ENCODE peak calls at places on chromosome 1, in six cellular contexts. One of them, this sample, is unnamed.

GRCh38 chr1:204560590-204560989 is 44.4 kb downstream of the MDM4 start:
- DNase-seq in fibroblast of lung: peak; percentile 71
- DNase-seq in neural progenitor cell: no peak
- DNase-seq in PC-3: peak; percentile 67
- DNase-seq in MM.1S: no peak
- DNase-seq in hepatocyte: peak; percentile 43
- DNase-seq in this sample: peak; percentile 25

GRCh38 chr1:94259635-94260289 is 22.4 kb upstream of the ARHGAP29 start:
- DNase-seq in fibroblast of lung: peak; percentile 73
- DNase-seq in neural progenitor cell: no peak
- DNase-seq in PC-3: peak; percentile 61
- DNase-seq in MM.1S: no peak
- DNase-seq in hepatocyte: no peak
- DNase-seq in this sample: no peak

GRCh38 chr1:11790880-11791715 is 14.7 kb downstream of the MTHFR start:
- DNase-seq in fibroblast of lung: peak; percentile 92
- DNase-seq in neural progenitor cell: peak; percentile 1
- DNase-seq in PC-3: peak; percentile 91
- DNase-seq in MM.1S: no peak
- DNase-seq in hepatocyte: peak; percentile 86
- DNase-seq in this sample: no peak

GRCh38 chr1:226082959-226083302 is 20.4 kb downstream of the H3-3A start:
- DNase-seq in fibroblast of lung: peak; percentile 48
- DNase-seq in neural progenitor cell: peak; percentile 76
- DNase-seq in PC-3: peak; percentile 58
- DNase-seq in MM.1S: peak; percentile 49
- DNase-seq in hepatocyte: peak; percentile 70
- DNase-seq in this sample: no peak

GRCh38 chr1:205963352-205963751 is 20.1 kb upstream of the SLC26A9 start:
- DNase-seq in fibroblast of lung: peak; percentile 89
- DNase-seq in neural progenitor cell: no peak
- DNase-seq in PC-3: peak; percentile 22
- DNase-seq in MM.1S: no peak
- DNase-seq in hepatocyte: no peak
- DNase-seq in this sample: no peak

GRCh38 chr1:185156321-185156853 is 366 bp downstream of the TRMT1L start:
- DNase-seq in fibroblast of lung: no peak
- DNase-seq in neural progenitor cell: no peak
- DNase-seq in PC-3: no peak
- DNase-seq in MM.1S: peak; percentile 46
- DNase-seq in hepatocyte: no peak
- DNase-seq in this sample: no peak

GRCh38 chr1:234369033-234369430 is 4.2 kb upstream of the COA6 start:
- DNase-seq in fibroblast of lung: no peak
- DNase-seq in neural progenitor cell: no peak
- DNase-seq in PC-3: no peak
- DNase-seq in MM.1S: no peak
- DNase-seq in hepatocyte: no peak
- DNase-seq in this sample: no peak

GRCh38 chr1:143611159-143611558 is 360.6 kb downstream of the FAM72C start:
- DNase-seq in fibroblast of lung: no peak
- DNase-seq in neural progenitor cell: no peak
- DNase-seq in PC-3: no peak
- DNase-seq in MM.1S: no peak
- DNase-seq in hepatocyte: no peak
- DNase-seq in this sample: no peak

GRCh38 chr1:15102646-15103045 is 50.9 kb upstream of the TMEM51 start:
- DNase-seq in fibroblast of lung: no peak
- DNase-seq in neural progenitor cell: no peak
- DNase-seq in PC-3: no peak
- DNase-seq in MM.1S: no peak
- DNase-seq in hepatocyte: no peak
- DNase-seq in this sample: no peak

GRCh38 chr1:81029266-81029665 is 771.5 kb upstream of the ADGRL2 start:
- DNase-seq in fibroblast of lung: peak; percentile 3
- DNase-seq in neural progenitor cell: no peak
- DNase-seq in PC-3: no peak
- DNase-seq in MM.1S: no peak
- DNase-seq in hepatocyte: no peak
- DNase-seq in this sample: no peak

GRCh38 chr1:48182441-48182840 is 40.1 kb upstream of the SLC5A9 start:
- DNase-seq in fibroblast of lung: no peak
- DNase-seq in neural progenitor cell: no peak
- DNase-seq in PC-3: no peak
- DNase-seq in MM.1S: no peak
- DNase-seq in hepatocyte: no peak
- DNase-seq in this sample: no peak

GRCh38 chr1:27488523-27489138 is 1.3 kb downstream of the WASF2 start:
- DNase-seq in fibroblast of lung: peak; percentile 46
- DNase-seq in neural progenitor cell: peak; percentile 30
- DNase-seq in PC-3: peak; percentile 25
- DNase-seq in MM.1S: no peak
- DNase-seq in hepatocyte: peak; percentile 38
- DNase-seq in this sample: no peak

GRCh38 chr1:2212542-2213491 is 15.3 kb upstream of the SKI start:
- DNase-seq in fibroblast of lung: peak; percentile 95
- DNase-seq in neural progenitor cell: peak; percentile 95
- DNase-seq in PC-3: peak; percentile 94
- DNase-seq in MM.1S: no peak
- DNase-seq in hepatocyte: peak; percentile 95
- DNase-seq in this sample: no peak

DNA sequence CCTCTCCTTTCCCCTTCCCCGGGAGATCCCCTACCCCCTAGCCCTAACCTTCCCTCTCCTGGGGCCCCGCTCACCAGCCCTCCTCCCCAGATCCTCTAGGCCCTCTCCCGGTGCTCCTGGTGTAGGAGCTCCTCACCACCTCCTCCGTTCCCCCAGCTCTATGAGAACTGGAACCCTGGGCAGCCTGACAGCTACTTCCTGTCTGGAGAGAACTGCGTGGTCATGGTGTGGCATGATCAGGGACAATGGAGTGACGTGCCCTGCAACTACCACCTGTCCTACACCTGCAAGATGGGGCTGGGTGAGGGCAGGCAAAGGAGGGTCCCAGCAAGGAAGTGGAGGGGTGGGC is 16.0 kb downstream of the BCAN start:
- DNase-seq in fibroblast of lung: no peak
- DNase-seq in neural progenitor cell: no peak
- DNase-seq in PC-3: no peak
- DNase-seq in MM.1S: peak; percentile 37
- DNase-seq in hepatocyte: no peak
- DNase-seq in this sample: no peak
- H3K4me1 ChIP-seq in fibroblast of lung: peaks cover 31% of the 10 kb centered on the region
- H3K4me1 ChIP-seq in neural progenitor cell: peaks cover 36% of the 10 kb centered on the region
- H3K4me1 ChIP-seq in PC-3: peaks cover 47% of the 10 kb centered on the region
- H3K4me1 ChIP-seq in MM.1S: peaks cover 36% of the 10 kb centered on the region
- H3K4me1 ChIP-seq in hepatocyte: peaks cover 47% of the 10 kb centered on the region
- H3K4me1 ChIP-seq in this sample: peaks cover 26% of the 10 kb centered on the region

GRCh38 chr1:201954263-201955008 is 867 bp upstream of the TIMM17A start:
- DNase-seq in fibroblast of lung: no peak
- DNase-seq in neural progenitor cell: no peak
- DNase-seq in PC-3: no peak
- DNase-seq in MM.1S: no peak
- DNase-seq in hepatocyte: no peak
- DNase-seq in this sample: no peak
- H3K4me3 ChIP-seq in fibroblast of lung: peak overlapping the region; percentile 70
- H3K4me3 ChIP-seq in neural progenitor cell: peak overlapping the region; percentile 85
- H3K4me3 ChIP-seq in PC-3: peak overlapping the region; percentile 98
- H3K4me3 ChIP-seq in MM.1S: peak overlapping the region; percentile 96
- H3K4me3 ChIP-seq in hepatocyte: peak overlapping the region; percentile 37
- H3K4me3 ChIP-seq in this sample: peak overlapping the region; percentile 96

DNA sequence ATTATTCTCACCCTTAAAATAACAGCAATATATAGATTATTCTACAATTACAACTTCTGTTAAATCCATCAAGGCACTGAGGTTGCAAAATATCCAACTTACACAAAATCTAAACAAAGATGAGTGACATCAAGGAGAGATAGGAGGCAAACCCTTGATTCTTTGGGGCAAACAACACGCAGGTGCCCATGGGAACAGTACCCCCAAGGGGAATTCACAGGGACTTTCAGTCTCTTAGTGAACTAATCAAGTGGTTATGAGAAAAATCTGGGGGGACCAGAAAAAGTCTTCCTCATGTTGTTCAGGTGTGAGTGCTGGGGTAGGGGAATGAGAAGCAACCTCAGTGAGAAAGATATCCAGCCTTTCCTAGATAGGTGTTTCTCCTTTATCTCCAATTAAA is 1107.9 kb downstream of the PLA2G4A start:
- DNase-seq in fibroblast of lung: no peak
- DNase-seq in neural progenitor cell: no peak
- DNase-seq in PC-3: no peak
- DNase-seq in MM.1S: no peak
- DNase-seq in hepatocyte: no peak
- DNase-seq in this sample: no peak
- H2AFZ ChIP-seq in fibroblast of lung: no peak overlapping the region
- H2AFZ ChIP-seq in neural progenitor cell: no peak overlapping the region
- H2AFZ ChIP-seq in PC-3: no peak overlapping the region
- H2AFZ ChIP-seq in MM.1S: no peak overlapping the region
- H2AFZ ChIP-seq in hepatocyte: no peak overlapping the region
- H2AFZ ChIP-seq in this sample: no peak overlapping the region

GRCh38 chr1:156106624-156107488 is 7.7 kb upstream of the LMNA start:
- DNase-seq in fibroblast of lung: peak; percentile 54
- DNase-seq in neural progenitor cell: peak; percentile 72
- DNase-seq in PC-3: peak; percentile 39
- DNase-seq in MM.1S: no peak
- DNase-seq in hepatocyte: no peak
- DNase-seq in this sample: no peak

GRCh38 chr1:156104861-156105546 is 9.5 kb upstream of the LMNA start:
- DNase-seq in fibroblast of lung: no peak
- DNase-seq in neural progenitor cell: no peak
- DNase-seq in PC-3: no peak
- DNase-seq in MM.1S: no peak
- DNase-seq in hepatocyte: no peak
- DNase-seq in this sample: no peak

GRCh38 chr1:156110252-156110651 is 4.3 kb upstream of the LMNA start:
- DNase-seq in fibroblast of lung: no peak
- DNase-seq in neural progenitor cell: no peak
- DNase-seq in PC-3: no peak
- DNase-seq in MM.1S: no peak
- DNase-seq in hepatocyte: no peak
- DNase-seq in this sample: no peak

GRCh38 chr1:156108664-156109241 is 5.8 kb upstream of the LMNA start:
- DNase-seq in fibroblast of lung: no peak
- DNase-seq in neural progenitor cell: no peak
- DNase-seq in PC-3: no peak
- DNase-seq in MM.1S: no peak
- DNase-seq in hepatocyte: no peak
- DNase-seq in this sample: no peak

DNA sequence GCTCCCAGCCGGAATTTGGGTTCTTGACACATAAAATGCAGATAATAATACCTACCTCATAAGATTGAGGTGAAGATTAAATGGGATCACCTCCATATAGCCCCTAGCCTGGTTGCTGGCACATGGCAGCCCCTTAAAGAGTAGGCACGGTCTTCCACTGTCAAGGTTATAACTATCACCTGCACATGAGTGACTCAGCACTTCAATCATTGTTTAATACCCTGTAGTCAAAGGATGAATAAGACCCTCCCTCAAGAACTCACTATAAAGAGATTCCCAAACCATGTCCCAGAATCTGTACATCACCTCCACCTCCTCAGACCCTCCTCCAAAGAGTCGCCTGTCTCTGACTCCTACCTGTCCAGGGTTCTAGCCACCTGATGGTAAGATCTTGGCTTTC is 6.5 kb upstream of the LMNA start:
- DNase-seq in fibroblast of lung: no peak
- DNase-seq in neural progenitor cell: no peak
- DNase-seq in PC-3: no peak
- DNase-seq in MM.1S: no peak
- DNase-seq in hepatocyte: no peak
- DNase-seq in this sample: no peak
- H3K4me1 ChIP-seq in fibroblast of lung: peaks cover 37% of the 10 kb centered on the region
- H3K4me1 ChIP-seq in neural progenitor cell: peaks cover 37% of the 10 kb centered on the region
- H3K4me1 ChIP-seq in PC-3: peaks cover 59% of the 10 kb centered on the region
- H3K4me1 ChIP-seq in MM.1S: peaks cover 17% of the 10 kb centered on the region
- H3K4me1 ChIP-seq in hepatocyte: peaks cover 58% of the 10 kb centered on the region
- H3K4me1 ChIP-seq in this sample: peaks cover 46% of the 10 kb centered on the region

GRCh38 chr1:61452354-61452990 is 272.5 kb downstream of the TM2D1 start:
- DNase-seq in fibroblast of lung: peak; percentile 62
- DNase-seq in neural progenitor cell: no peak
- DNase-seq in PC-3: no peak
- DNase-seq in MM.1S: peak; percentile 83
- DNase-seq in hepatocyte: no peak
- DNase-seq in this sample: no peak

GRCh38 chr1:61449410-61449809 is 275.5 kb downstream of the TM2D1 start:
- DNase-seq in fibroblast of lung: no peak
- DNase-seq in neural progenitor cell: no peak
- DNase-seq in PC-3: no peak
- DNase-seq in MM.1S: no peak
- DNase-seq in hepatocyte: no peak
- DNase-seq in this sample: no peak

GRCh38 chr1:61451214-61451968 is 273.6 kb downstream of the TM2D1 start:
- DNase-seq in fibroblast of lung: no peak
- DNase-seq in neural progenitor cell: no peak
- DNase-seq in PC-3: no peak
- DNase-seq in MM.1S: no peak
- DNase-seq in hepatocyte: no peak
- DNase-seq in this sample: no peak

GRCh38 chr1:61448934-61449368 is 276.0 kb downstream of the TM2D1 start:
- DNase-seq in fibroblast of lung: peak; percentile 20
- DNase-seq in neural progenitor cell: no peak
- DNase-seq in PC-3: no peak
- DNase-seq in MM.1S: no peak
- DNase-seq in hepatocyte: no peak
- DNase-seq in this sample: no peak

DNA sequence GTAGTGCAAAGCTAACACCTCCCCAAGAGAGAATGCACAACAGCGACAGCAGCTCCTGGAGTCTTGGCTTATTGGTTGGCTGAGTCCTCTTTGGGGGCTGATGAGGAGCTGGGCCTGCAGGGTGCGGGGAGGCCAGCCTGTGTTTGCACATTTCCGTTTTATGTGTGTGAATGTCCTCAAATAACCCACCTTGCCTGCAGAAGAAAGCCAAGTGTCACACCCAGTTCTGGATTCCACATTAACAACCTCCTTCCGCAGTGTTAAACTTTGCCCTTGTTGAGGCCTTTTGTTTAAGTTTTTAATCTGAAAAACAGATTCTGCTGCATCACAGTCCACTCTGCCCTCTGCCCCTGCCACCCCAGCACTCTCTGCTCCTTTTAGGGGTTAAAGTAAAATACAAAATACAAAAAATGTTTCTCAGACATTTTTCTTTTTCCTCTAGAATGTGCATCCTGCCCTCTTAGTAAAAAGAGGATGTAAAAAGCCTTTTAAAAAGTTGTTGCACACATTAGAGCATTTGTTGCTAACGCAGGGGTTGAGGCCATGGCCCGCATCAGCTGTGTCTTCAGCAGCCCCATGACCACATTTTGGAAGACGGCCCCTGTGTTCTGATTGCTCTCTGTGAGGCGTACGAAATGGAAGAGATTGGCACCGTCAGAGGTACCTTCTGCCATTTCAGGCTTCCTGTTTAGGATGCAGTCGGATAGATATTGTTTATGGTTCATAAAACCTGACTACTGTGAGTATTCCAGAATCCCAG is 274.3 kb downstream of the TM2D1 start:
- DNase-seq in fibroblast of lung: peak; percentile 20
- DNase-seq in neural progenitor cell: no peak
- DNase-seq in PC-3: peak; percentile 55
- DNase-seq in MM.1S: no peak
- DNase-seq in hepatocyte: peak; percentile 61
- DNase-seq in this sample: no peak
- H3K4me3 ChIP-seq in fibroblast of lung: no peak overlapping the region
- H3K4me3 ChIP-seq in neural progenitor cell: no peak overlapping the region
- H3K4me3 ChIP-seq in PC-3: no peak overlapping the region
- H3K4me3 ChIP-seq in MM.1S: no peak overlapping the region
- H3K4me3 ChIP-seq in hepatocyte: no peak overlapping the region
- H3K4me3 ChIP-seq in this sample: no peak overlapping the region